ENCODE peak calls at places on chromosomes 1 and 21, in nine cellular contexts. One of them, this sample, is unnamed.

GRCh38 chr1:162108426-162108825 is 38.9 kb downstream of the NOS1AP start:
- DNase-seq in kidney: no peak
- DNase-seq in HS-5: no peak
- DNase-seq in stimulated activated naive B cell treated with anti-CD40 and anti-IgM and Interleukin-4, amounts not matched to agents 10 μg/mL and 1 μg/mL and 100 μg/mL, for 72 hours: no peak
- DNase-seq in HuH-7.5: no peak
- DNase-seq in ovary: no peak
- DNase-seq in right atrium auricular region: no peak
- DNase-seq in left kidney: no peak
- DNase-seq in astrocyte of the spinal cord: no peak
- DNase-seq in this sample: no peak

GRCh38 chr1:8712413-8713229 is 104.8 kb downstream of the RERE start:
- DNase-seq in HS-5: peak; percentile 74
- DNase-seq in ovary: no peak
- DNase-seq in stimulated activated naive B cell treated with anti-CD40 and anti-IgM and Interleukin-4, amounts not matched to agents 10 μg/mL and 1 μg/mL and 100 μg/mL, for 72 hours: no peak
- DNase-seq in HuH-7.5: peak; percentile 33
- DNase-seq in kidney: no peak
- DNase-seq in right atrium auricular region: no peak
- DNase-seq in left kidney: peak; percentile 84
- DNase-seq in astrocyte of the spinal cord: peak; percentile 90
- DNase-seq in this sample: no peak

GRCh38 chr1:199551967-199552565 is 475.4 kb upstream of the NR5A2 start:
- DNase-seq in kidney: no peak
- DNase-seq in stimulated activated naive B cell treated with anti-CD40 and anti-IgM and Interleukin-4, amounts not matched to agents 10 μg/mL and 1 μg/mL and 100 μg/mL, for 72 hours: peak; percentile 14
- DNase-seq in right atrium auricular region: no peak
- DNase-seq in astrocyte of the spinal cord: peak; percentile 80
- DNase-seq in left kidney: peak; percentile 89
- DNase-seq in HuH-7.5: peak; percentile 13
- DNase-seq in HS-5: peak; percentile 15
- DNase-seq in ovary: no peak
- DNase-seq in this sample: no peak

GRCh38 chr1:160205974-160206369 is 788 bp downstream of the PEA15 start:
- DNase-seq in astrocyte of the spinal cord: peak; percentile 38
- DNase-seq in right atrium auricular region: peak; percentile 71
- DNase-seq in stimulated activated naive B cell treated with anti-CD40 and anti-IgM and Interleukin-4, amounts not matched to agents 10 μg/mL and 1 μg/mL and 100 μg/mL, for 72 hours: no peak
- DNase-seq in ovary: peak; percentile 58
- DNase-seq in kidney: peak; percentile 82
- DNase-seq in HS-5: peak; percentile 55
- DNase-seq in HuH-7.5: peak; percentile 29
- DNase-seq in left kidney: peak; percentile 66
- DNase-seq in this sample: peak; percentile 89

GRCh38 chr1:3956527-3957170 is 56.6 kb upstream of the C1orf174 start:
- DNase-seq in HuH-7.5: no peak
- DNase-seq in left kidney: no peak
- DNase-seq in ovary: no peak
- DNase-seq in astrocyte of the spinal cord: no peak
- DNase-seq in HS-5: no peak
- DNase-seq in right atrium auricular region: no peak
- DNase-seq in kidney: no peak
- DNase-seq in stimulated activated naive B cell treated with anti-CD40 and anti-IgM and Interleukin-4, amounts not matched to agents 10 μg/mL and 1 μg/mL and 100 μg/mL, for 72 hours: no peak
- DNase-seq in this sample: no peak

GRCh38 chr1:68175621-68176398 is 56.5 kb downstream of the WLS start:
- DNase-seq in kidney: no peak
- DNase-seq in HuH-7.5: no peak
- DNase-seq in HS-5: no peak
- DNase-seq in astrocyte of the spinal cord: peak; percentile 38
- DNase-seq in ovary: no peak
- DNase-seq in right atrium auricular region: no peak
- DNase-seq in stimulated activated naive B cell treated with anti-CD40 and anti-IgM and Interleukin-4, amounts not matched to agents 10 μg/mL and 1 μg/mL and 100 μg/mL, for 72 hours: no peak
- DNase-seq in left kidney: peak; percentile 43
- DNase-seq in this sample: no peak

GRCh38 chr1:225689882-225690459 is 37.0 kb upstream of the ENAH start:
- DNase-seq in right atrium auricular region: no peak
- DNase-seq in astrocyte of the spinal cord: no peak
- DNase-seq in kidney: no peak
- DNase-seq in HS-5: no peak
- DNase-seq in left kidney: no peak
- DNase-seq in stimulated activated naive B cell treated with anti-CD40 and anti-IgM and Interleukin-4, amounts not matched to agents 10 μg/mL and 1 μg/mL and 100 μg/mL, for 72 hours: no peak
- DNase-seq in HuH-7.5: no peak
- DNase-seq in ovary: no peak
- DNase-seq in this sample: no peak

GRCh38 chr1:89708727-89709375 is 75.9 kb downstream of the LRRC8C start:
- DNase-seq in HS-5: no peak
- DNase-seq in astrocyte of the spinal cord: peak; percentile 75
- DNase-seq in HuH-7.5: no peak
- DNase-seq in kidney: no peak
- DNase-seq in right atrium auricular region: no peak
- DNase-seq in stimulated activated naive B cell treated with anti-CD40 and anti-IgM and Interleukin-4, amounts not matched to agents 10 μg/mL and 1 μg/mL and 100 μg/mL, for 72 hours: no peak
- DNase-seq in left kidney: peak; percentile 61
- DNase-seq in ovary: no peak
- DNase-seq in this sample: no peak

GRCh38 chr1:14487671-14488070 is 110.8 kb upstream of the KAZN start:
- DNase-seq in HS-5: peak; percentile 50
- DNase-seq in left kidney: no peak
- DNase-seq in right atrium auricular region: no peak
- DNase-seq in stimulated activated naive B cell treated with anti-CD40 and anti-IgM and Interleukin-4, amounts not matched to agents 10 μg/mL and 1 μg/mL and 100 μg/mL, for 72 hours: no peak
- DNase-seq in kidney: no peak
- DNase-seq in astrocyte of the spinal cord: peak; percentile 5
- DNase-seq in HuH-7.5: no peak
- DNase-seq in ovary: no peak
- DNase-seq in this sample: no peak

GRCh38 chr1:77406661-77407060 is 124.8 kb downstream of the AK5 start:
- DNase-seq in right atrium auricular region: no peak
- DNase-seq in HuH-7.5: no peak
- DNase-seq in kidney: no peak
- DNase-seq in astrocyte of the spinal cord: peak; percentile 29
- DNase-seq in left kidney: no peak
- DNase-seq in stimulated activated naive B cell treated with anti-CD40 and anti-IgM and Interleukin-4, amounts not matched to agents 10 μg/mL and 1 μg/mL and 100 μg/mL, for 72 hours: no peak
- DNase-seq in ovary: no peak
- DNase-seq in HS-5: no peak
- DNase-seq in this sample: no peak

GRCh38 chr1:230711245-230711644 is 2.7 kb downstream of the AGT start:
- DNase-seq in stimulated activated naive B cell treated with anti-CD40 and anti-IgM and Interleukin-4, amounts not matched to agents 10 μg/mL and 1 μg/mL and 100 μg/mL, for 72 hours: no peak
- DNase-seq in ovary: no peak
- DNase-seq in HS-5: no peak
- DNase-seq in astrocyte of the spinal cord: no peak
- DNase-seq in right atrium auricular region: no peak
- DNase-seq in HuH-7.5: no peak
- DNase-seq in left kidney: no peak
- DNase-seq in kidney: no peak
- DNase-seq in this sample: no peak

GRCh38 chr1:151807131-151807530 is 1.9 kb upstream of the LINGO4 start:
- DNase-seq in HS-5: no peak
- DNase-seq in HuH-7.5: no peak
- DNase-seq in ovary: no peak
- DNase-seq in right atrium auricular region: no peak
- DNase-seq in kidney: no peak
- DNase-seq in astrocyte of the spinal cord: no peak
- DNase-seq in left kidney: no peak
- DNase-seq in stimulated activated naive B cell treated with anti-CD40 and anti-IgM and Interleukin-4, amounts not matched to agents 10 μg/mL and 1 μg/mL and 100 μg/mL, for 72 hours: no peak
- DNase-seq in this sample: peak; percentile 64

GRCh38 chr1:224939844-224940425 is 10.5 kb downstream of the DNAH14 start:
- DNase-seq in kidney: no peak
- DNase-seq in HS-5: no peak
- DNase-seq in right atrium auricular region: no peak
- DNase-seq in left kidney: no peak
- DNase-seq in astrocyte of the spinal cord: peak; percentile 7
- DNase-seq in stimulated activated naive B cell treated with anti-CD40 and anti-IgM and Interleukin-4, amounts not matched to agents 10 μg/mL and 1 μg/mL and 100 μg/mL, for 72 hours: no peak
- DNase-seq in HuH-7.5: no peak
- DNase-seq in ovary: no peak
- DNase-seq in this sample: no peak

GRCh38 chr1:46800742-46801141 is 1.9 kb downstream of the CYP4B1 start:
- DNase-seq in left kidney: no peak
- DNase-seq in kidney: no peak
- DNase-seq in astrocyte of the spinal cord: no peak
- DNase-seq in HuH-7.5: no peak
- DNase-seq in right atrium auricular region: no peak
- DNase-seq in HS-5: no peak
- DNase-seq in stimulated activated naive B cell treated with anti-CD40 and anti-IgM and Interleukin-4, amounts not matched to agents 10 μg/mL and 1 μg/mL and 100 μg/mL, for 72 hours: no peak
- DNase-seq in ovary: no peak
- DNase-seq in this sample: no peak

GRCh38 chr1:19033516-19033840 is 77.0 kb upstream of the IFFO2 start:
- DNase-seq in HuH-7.5: no peak
- DNase-seq in HS-5: no peak
- DNase-seq in astrocyte of the spinal cord: no peak
- DNase-seq in stimulated activated naive B cell treated with anti-CD40 and anti-IgM and Interleukin-4, amounts not matched to agents 10 μg/mL and 1 μg/mL and 100 μg/mL, for 72 hours: no peak
- DNase-seq in kidney: no peak
- DNase-seq in ovary: no peak
- DNase-seq in right atrium auricular region: no peak
- DNase-seq in left kidney: no peak
- DNase-seq in this sample: no peak

GRCh38 chr1:110350360-110350759 is 11.2 kb downstream of the RBM15 start:
- DNase-seq in kidney: no peak
- DNase-seq in stimulated activated naive B cell treated with anti-CD40 and anti-IgM and Interleukin-4, amounts not matched to agents 10 μg/mL and 1 μg/mL and 100 μg/mL, for 72 hours: no peak
- DNase-seq in right atrium auricular region: no peak
- DNase-seq in HS-5: no peak
- DNase-seq in left kidney: no peak
- DNase-seq in astrocyte of the spinal cord: no peak
- DNase-seq in ovary: no peak
- DNase-seq in HuH-7.5: no peak
- DNase-seq in this sample: no peak

GRCh38 chr1:231792634-231793033 is 166.0 kb downstream of the DISC1 start:
- DNase-seq in stimulated activated naive B cell treated with anti-CD40 and anti-IgM and Interleukin-4, amounts not matched to agents 10 μg/mL and 1 μg/mL and 100 μg/mL, for 72 hours: no peak
- DNase-seq in astrocyte of the spinal cord: no peak
- DNase-seq in kidney: no peak
- DNase-seq in HS-5: no peak
- DNase-seq in HuH-7.5: no peak
- DNase-seq in ovary: no peak
- DNase-seq in right atrium auricular region: no peak
- DNase-seq in left kidney: no peak
- DNase-seq in this sample: no peak

GRCh38 chr1:101238041-101238515 is 1.3 kb downstream of the S1PR1 start:
- DNase-seq in astrocyte of the spinal cord: no peak
- DNase-seq in right atrium auricular region: no peak
- DNase-seq in kidney: no peak
- DNase-seq in stimulated activated naive B cell treated with anti-CD40 and anti-IgM and Interleukin-4, amounts not matched to agents 10 μg/mL and 1 μg/mL and 100 μg/mL, for 72 hours: no peak
- DNase-seq in HS-5: no peak
- DNase-seq in HuH-7.5: no peak
- DNase-seq in ovary: no peak
- DNase-seq in left kidney: peak; percentile 54
- DNase-seq in this sample: no peak

GRCh38 chr1:97904528-97904927 is 16.3 kb downstream of the DPYD start:
- DNase-seq in HuH-7.5: no peak
- DNase-seq in stimulated activated naive B cell treated with anti-CD40 and anti-IgM and Interleukin-4, amounts not matched to agents 10 μg/mL and 1 μg/mL and 100 μg/mL, for 72 hours: no peak
- DNase-seq in kidney: no peak
- DNase-seq in astrocyte of the spinal cord: peak; percentile 29
- DNase-seq in HS-5: peak; percentile 56
- DNase-seq in right atrium auricular region: no peak
- DNase-seq in left kidney: no peak
- DNase-seq in ovary: no peak
- DNase-seq in this sample: no peak

GRCh38 chr1:100458925-100459814 is 78.8 kb upstream of the GPR88 start:
- DNase-seq in left kidney: peak; percentile 91
- DNase-seq in stimulated activated naive B cell treated with anti-CD40 and anti-IgM and Interleukin-4, amounts not matched to agents 10 μg/mL and 1 μg/mL and 100 μg/mL, for 72 hours: peak; percentile 31
- DNase-seq in HuH-7.5: peak; percentile 19
- DNase-seq in kidney: no peak
- DNase-seq in HS-5: peak; percentile 42
- DNase-seq in right atrium auricular region: peak; percentile 84
- DNase-seq in ovary: peak; percentile 79
- DNase-seq in astrocyte of the spinal cord: peak; percentile 85
- DNase-seq in this sample: peak; percentile 90

GRCh38 chr21:26842300-26842699 is 2.9 kb downstream of the ADAMTS1 start:
- DNase-seq in HuH-7.5: no peak
- DNase-seq in left kidney: no peak
- DNase-seq in kidney: no peak
- DNase-seq in astrocyte of the spinal cord: no peak
- DNase-seq in ovary: peak; percentile 48
- DNase-seq in stimulated activated naive B cell treated with anti-CD40 and anti-IgM and Interleukin-4, amounts not matched to agents 10 μg/mL and 1 μg/mL and 100 μg/mL, for 72 hours: no peak
- DNase-seq in HS-5: no peak
- DNase-seq in right atrium auricular region: no peak
- DNase-seq in this sample: no peak

GRCh38 chr1:52697795-52698674 is at the start of gene COA7:
- DNase-seq in HuH-7.5: peak; percentile 69
- DNase-seq in stimulated activated naive B cell treated with anti-CD40 and anti-IgM and Interleukin-4, amounts not matched to agents 10 μg/mL and 1 μg/mL and 100 μg/mL, for 72 hours: peak; percentile 63
- DNase-seq in astrocyte of the spinal cord: peak; percentile 87
- DNase-seq in right atrium auricular region: peak; percentile 86
- DNase-seq in HS-5: peak; percentile 53
- DNase-seq in ovary: peak; percentile 91
- DNase-seq in left kidney: peak; percentile 95
- DNase-seq in kidney: peak; percentile 96
- DNase-seq in this sample: peak; percentile 95

GRCh38 chr1:119582801-119583200 is 65.3 kb downstream of the ZNF697 start:
- DNase-seq in HS-5: no peak
- DNase-seq in kidney: no peak
- DNase-seq in ovary: peak; percentile 42
- DNase-seq in left kidney: peak; percentile 81
- DNase-seq in HuH-7.5: peak; percentile 6
- DNase-seq in right atrium auricular region: no peak
- DNase-seq in stimulated activated naive B cell treated with anti-CD40 and anti-IgM and Interleukin-4, amounts not matched to agents 10 μg/mL and 1 μg/mL and 100 μg/mL, for 72 hours: no peak
- DNase-seq in astrocyte of the spinal cord: peak; percentile 54
- DNase-seq in this sample: no peak

GRCh38 chr21:42532466-42533181 is 19.0 kb downstream of the SLC37A1 start:
- DNase-seq in kidney: peak; percentile 94
- DNase-seq in HS-5: no peak
- DNase-seq in right atrium auricular region: peak; percentile 81
- DNase-seq in ovary: no peak
- DNase-seq in astrocyte of the spinal cord: no peak
- DNase-seq in left kidney: peak; percentile 74
- DNase-seq in HuH-7.5: no peak
- DNase-seq in stimulated activated naive B cell treated with anti-CD40 and anti-IgM and Interleukin-4, amounts not matched to agents 10 μg/mL and 1 μg/mL and 100 μg/mL, for 72 hours: peak; percentile 39
- DNase-seq in this sample: peak; percentile 94

GRCh38 chr1:65002508-65003315 is 36.4 kb upstream of the JAK1 start:
- DNase-seq in kidney: peak; percentile 94
- DNase-seq in stimulated activated naive B cell treated with anti-CD40 and anti-IgM and Interleukin-4, amounts not matched to agents 10 μg/mL and 1 μg/mL and 100 μg/mL, for 72 hours: peak; percentile 74
- DNase-seq in ovary: peak; percentile 92
- DNase-seq in left kidney: peak; percentile 79
- DNase-seq in right atrium auricular region: peak; percentile 95
- DNase-seq in HuH-7.5: peak; percentile 46
- DNase-seq in HS-5: peak; percentile 34
- DNase-seq in astrocyte of the spinal cord: peak; percentile 81
- DNase-seq in this sample: peak; percentile 97

GRCh38 chr1:62784509-62785365 is 805 bp downstream of the ATG4C start:
- DNase-seq in left kidney: no peak
- DNase-seq in ovary: no peak
- DNase-seq in kidney: no peak
- DNase-seq in right atrium auricular region: no peak
- DNase-seq in astrocyte of the spinal cord: peak; percentile 45
- DNase-seq in HuH-7.5: no peak
- DNase-seq in stimulated activated naive B cell treated with anti-CD40 and anti-IgM and Interleukin-4, amounts not matched to agents 10 μg/mL and 1 μg/mL and 100 μg/mL, for 72 hours: no peak
- DNase-seq in HS-5: no peak
- DNase-seq in this sample: no peak